ENCODE peak calls at places on chromosomes 13 and 19, in eight cellular contexts. W is PC-9, E is fibroblast of lung, V is neural progenitor cell, R is GM23248, O is hepatocyte, H is GM23338, F is PC-3. Q is an unnamed sample.
A peak's percentile ranks its signal among the peaks of the same experiment; 100 is the strongest.

GRCh38 chr13:40666905-40667621 is 622 bp upstream of the FOXO1 start:
- DNase-seq in W (no peak), E (no peak), V (peak; percentile 84), R (peak; percentile 77), O (peak; percentile 77), H (peak; percentile 70), F (peak; percentile 16), Q (peak; percentile 33)

GRCh38 chr13:30364876-30365275 is 57.4 kb upstream of the UBE2L5 start:
- DNase-seq in W (no peak), E (peak; percentile 47), V (no peak), R (peak; percentile 51), O (no peak), H (peak; percentile 35), F (no peak), Q (no peak)

GRCh38 chr13:87884874-87885273 is 213.7 kb downstream of the SLITRK5 start:
- DNase-seq in W (no peak), E (peak; percentile 64), V (peak; percentile 43), R (no peak), O (peak; percentile 62), H (peak; percentile 40), F (peak; percentile 29), Q (no peak)

GRCh38 chr13:72290962-72291681 is 424.1 kb upstream of the DACH1 start:
- DNase-seq in W (peak; percentile 63), E (peak; percentile 95), V (no peak), R (no peak), O (no peak), H (peak; percentile 47), F (peak; percentile 81), Q (no peak)

GRCh38 chr19:1503089-1503924 is 9.5 kb downstream of the ADAMTSL5 start:
- DNase-seq in W (no peak), E (no peak), V (peak; percentile 86), R (peak; percentile 74), O (peak; percentile 81), H (peak; percentile 85), F (peak; percentile 21), Q (peak; percentile 43)

GRCh38 chr19:34560229-34560628 is 78.7 kb downstream of the WTIP start:
- DNase-seq in W (no peak), E (no peak), V (no peak), R (no peak), O (no peak), H (peak; percentile 14), F (no peak), Q (no peak)

GRCh38 chr13:68850160-68850559 is 1257.5 kb upstream of the ATXN8OS start:
- DNase-seq in W (no peak), E (peak; percentile 77), V (no peak), R (no peak), O (peak; percentile 6), H (no peak), F (peak; percentile 2), Q (no peak)

GRCh38 chr13:52713894-52714293 is 25.7 kb downstream of the CNMD start:
- DNase-seq in W (no peak), E (no peak), V (no peak), R (no peak), O (no peak), H (no peak), F (no peak), Q (no peak)

GRCh38 chr13:85529216-85529590 is 270.0 kb downstream of the SLITRK6 start:
- DNase-seq in W (no peak), E (peak; percentile 51), V (no peak), R (no peak), O (no peak), H (no peak), F (peak; percentile 64), Q (no peak)

GRCh38 chr19:56538761-56539263 is at the start of gene ZFP28:
- DNase-seq in W (peak; percentile 46), E (no peak), V (no peak), R (no peak), O (no peak), H (peak; percentile 68), F (no peak), Q (no peak)

GRCh38 chr19:46859637-46860124 is 1.1 kb upstream of the ARHGAP35 start:
- DNase-seq in W (no peak), E (no peak), V (no peak), R (peak; percentile 78), O (peak; percentile 69), H (no peak), F (peak; percentile 51), Q (no peak)

GRCh38 chr19:31674503-31675186 is 325.4 kb upstream of the TSHZ3 start:
- DNase-seq in W (no peak), E (peak; percentile 89), V (no peak), R (peak; percentile 60), O (no peak), H (no peak), F (no peak), Q (no peak)

GRCh38 chr19:38213911-38214625 is 10.0 kb downstream of the DPF1 start:
- DNase-seq in W (peak; percentile 44), E (peak; percentile 91), V (peak; percentile 52), R (peak; percentile 85), O (no peak), H (peak; percentile 70), F (peak; percentile 18), Q (peak; percentile 65)

GRCh38 chr13:87709947-87710346 is 38.8 kb downstream of the SLITRK5 start:
- DNase-seq in W (no peak), E (no peak), V (no peak), R (no peak), O (no peak), H (no peak), F (no peak), Q (no peak)

GRCh38 chr13:68234278-68234677 is 1004.1 kb upstream of the PCDH9 start:
- DNase-seq in W (no peak), E (peak; percentile 37), V (peak; percentile 36), R (no peak), O (peak; percentile 7), H (peak; percentile 43), F (peak; percentile 15), Q (no peak)

GRCh38 chr13:41137951-41138350 is 5.3 kb upstream of the KBTBD6 start:
- DNase-seq in W (no peak), E (peak; percentile 79), V (no peak), R (peak; percentile 64), O (no peak), H (no peak), F (peak; percentile 81), Q (no peak)

GRCh38 chr19:55504981-55505380 is 16.7 kb downstream of the SSC5D start:
- DNase-seq in W (no peak), E (no peak), V (no peak), R (no peak), O (no peak), H (no peak), F (no peak), Q (no peak)

GRCh38 chr19:4014541-4015491 is 7.3 kb downstream of the PIAS4 start:
- DNase-seq in W (no peak), E (no peak), V (peak; percentile 10), R (no peak), O (peak; percentile 16), H (peak; percentile 70), F (no peak), Q (no peak)

GRCh38 chr19:35088514-35088913 is 27.1 kb upstream of the FXYD3 start:
- DNase-seq in W (peak; percentile 72), E (peak; percentile 88), V (no peak), R (peak; percentile 95), O (peak; percentile 58), H (no peak), F (peak; percentile 55), Q (no peak)

GRCh38 chr19:7679771-7680605 is 645 bp upstream of the TRAPPC5 start:
- DNase-seq in W (no peak), E (no peak), V (no peak), R (no peak), O (no peak), H (peak; percentile 44), F (no peak), Q (no peak)

GRCh38 chr19:49664171-49665070 is 1.2 kb downstream of the IRF3 start:
- DNase-seq in W (peak; percentile 94), E (peak; percentile 68), V (peak; percentile 93), R (peak; percentile 91), O (peak; percentile 96), H (peak; percentile 98), F (peak; percentile 97), Q (peak; percentile 81)

GRCh38 chr19:48495391-48495790 is 16.2 kb downstream of the LMTK3 start:
- DNase-seq in W (no peak), E (no peak), V (no peak), R (no peak), O (no peak), H (no peak), F (no peak), Q (no peak)
- H2AFZ ChIP-seq in W (no peak overlapping the region), E (no peak overlapping the region), V (no peak overlapping the region), R (no peak overlapping the region), O (no peak overlapping the region), H (no peak overlapping the region), F (no peak overlapping the region), Q (no peak overlapping the region)

GRCh38 chr13:112067121-112067741 is at the start of gene SOX1:
- DNase-seq in W (no peak), E (peak; percentile 19), V (peak; percentile 87), R (no peak), O (no peak), H (peak; percentile 73), F (no peak), Q (no peak)
- TF ChIP-seq EZH2 in W (no peak), E (no peak), V (peak; percentile 74), R (no peak), O (peak; percentile 79), H (no peak), F (no peak), Q (no peak)

DNA sequence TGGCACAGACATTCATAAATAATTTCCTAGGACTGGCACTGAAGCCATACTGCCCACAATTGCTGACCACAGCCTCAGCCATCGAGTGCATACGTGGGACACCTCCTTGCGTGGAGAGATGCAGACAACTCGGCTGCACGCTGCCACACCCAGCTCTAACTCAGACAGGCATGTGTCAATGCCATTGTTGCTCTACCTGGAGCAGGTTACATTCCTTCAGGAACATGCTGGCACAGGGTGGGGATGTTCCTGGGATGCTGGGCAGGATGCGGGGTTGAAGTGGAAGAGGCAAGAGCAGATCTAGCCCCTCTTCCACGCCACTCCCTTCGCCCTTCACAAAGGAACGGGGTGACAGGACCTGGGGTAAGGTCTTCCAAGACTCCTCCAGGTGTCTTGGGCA is 24.2 kb upstream of the SLC35E1 start:
- DNase-seq in W (no peak), E (no peak), V (no peak), R (no peak), O (no peak), H (no peak), F (no peak), Q (no peak)
- H2AFZ ChIP-seq in W (no peak overlapping the region), E (no peak overlapping the region), V (no peak overlapping the region), R (no peak overlapping the region), O (no peak overlapping the region), H (no peak overlapping the region), F (no peak overlapping the region), Q (no peak overlapping the region)

DNA sequence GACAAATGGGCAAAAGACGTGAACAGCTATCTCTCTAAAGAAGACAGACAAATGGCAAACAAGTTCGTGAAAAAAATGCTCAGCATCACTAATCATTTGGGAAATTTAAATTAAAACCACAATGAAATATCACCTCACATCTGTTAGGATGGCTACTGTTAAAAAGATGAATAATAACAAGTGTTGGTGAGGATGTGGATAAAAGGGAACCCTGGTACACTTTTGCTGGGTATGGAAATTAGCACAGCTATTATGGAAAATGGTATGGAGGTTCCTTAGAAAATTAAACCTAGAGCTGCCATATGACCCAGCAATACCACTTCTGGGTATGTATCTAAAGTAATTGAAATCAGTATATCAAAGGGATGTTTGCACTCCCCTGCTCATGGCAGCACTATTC is 7.1 kb downstream of the CABP5 start:
- DNase-seq in W (no peak), E (no peak), V (no peak), R (no peak), O (no peak), H (no peak), F (no peak), Q (no peak)
- TF ChIP-seq EZH2 in W (no peak), E (no peak), V (no peak), R (no peak), O (no peak), H (no peak), F (no peak), Q (no peak)

Q was measured in MM.1S.